ENCODE peak calls at places on chromosomes 16 and 17, in seven cellular contexts. M is activated CD4-positive, alpha-beta T cell treated with anti-CD3 and anti-CD28 coated beads, Interleukin-2, amount 50 U/mL, for 1 hour; J is hypothalamus; R is head of caudate nucleus; C is stromal cell of bone marrow; A is AG08395; X is SK-MEL-5. K is an unnamed sample.

GRCh38 chr17:62680541-62681052 is 53.1 kb downstream of the MRC2 start:
- DNase-seq in M (no peak), J (no peak), R (peak; percentile 34), C (no peak), A (no peak), X (no peak), K (no peak)

GRCh38 chr16:23387666-23388065 is 65.3 kb downstream of the COG7 start:
- DNase-seq in M (no peak), J (no peak), R (no peak), C (no peak), A (no peak), X (no peak), K (no peak)

GRCh38 chr17:38702166-38702899 is 2.7 kb upstream of the MLLT6 start:
- DNase-seq in M (peak; percentile 75), J (peak; percentile 54), R (peak; percentile 84), C (peak; percentile 79), A (peak; percentile 87), X (peak; percentile 80), K (peak; percentile 55)

GRCh38 chr16:68744744-68745280 is 7.7 kb downstream of the CDH1 start:
- DNase-seq in M (no peak), J (no peak), R (no peak), C (peak; percentile 11), A (no peak), X (no peak), K (no peak)

GRCh38 chr16:88969361-88969831 is 7.6 kb downstream of the CBFA2T3 start:
- DNase-seq in M (no peak), J (no peak), R (no peak), C (no peak), A (no peak), X (no peak), K (no peak)

GRCh38 chr17:7515912-7516610 is 31.9 kb downstream of the POLR2A start:
- DNase-seq in M (no peak), J (no peak), R (no peak), C (no peak), A (no peak), X (no peak), K (no peak)

GRCh38 chr17:36743130-36743529 is 141.7 kb downstream of the MRM1 start:
- DNase-seq in M (no peak), J (no peak), R (no peak), C (no peak), A (no peak), X (no peak), K (no peak)

GRCh38 chr17:9817086-9817485 is 4.8 kb downstream of the GSG1L2 start:
- DNase-seq in M (no peak), J (no peak), R (peak; percentile 22), C (no peak), A (peak; percentile 38), X (peak; percentile 87), K (no peak)

GRCh38 chr17:7803981-7804380 is 30.0 kb upstream of the KDM6B start:
- DNase-seq in M (no peak), J (no peak), R (no peak), C (peak; percentile 2), A (no peak), X (no peak), K (no peak)

GRCh38 chr17:50039058-50039457 is 16.9 kb upstream of the ITGA3 start:
- DNase-seq in M (no peak), J (no peak), R (no peak), C (no peak), A (no peak), X (no peak), K (no peak)

GRCh38 chr17:48215583-48216139 is 108.1 kb downstream of the SNX11 start:
- DNase-seq in M (no peak), J (no peak), R (no peak), C (peak; percentile 33), A (peak; percentile 77), X (peak; percentile 82), K (no peak)

GRCh38 chr16:5361322-5361721 is 263.7 kb upstream of the EEF2KMT start:
- DNase-seq in M (no peak), J (no peak), R (no peak), C (no peak), A (no peak), X (no peak), K (no peak)

GRCh38 chr17:58189436-58190146 is 2.9 kb upstream of the EPX start:
- DNase-seq in M (no peak), J (no peak), R (no peak), C (peak; percentile 87), A (peak; percentile 95), X (no peak), K (peak; percentile 14)

GRCh38 chr17:45397796-45398195 is 34.9 kb downstream of the ARHGAP27 start:
- DNase-seq in M (no peak), J (no peak), R (no peak), C (no peak), A (no peak), X (no peak), K (no peak)

GRCh38 chr16:78996806-78997205 is 603.7 kb downstream of the MAF start:
- DNase-seq in M (no peak), J (no peak), R (no peak), C (no peak), A (no peak), X (no peak), K (no peak)

GRCh38 chr17:11296994-11297393 is 56.0 kb downstream of the SHISA6 start:
- DNase-seq in M (no peak), J (no peak), R (no peak), C (no peak), A (no peak), X (peak; percentile 23), K (no peak)

GRCh38 chr16:50246299-50247122 is 19.8 kb upstream of the ADCY7 start:
- DNase-seq in M (no peak), J (no peak), R (no peak), C (no peak), A (no peak), X (no peak), K (no peak)

GRCh38 chr16:77289331-77289809 is 90.2 kb downstream of the SYCE1L start:
- DNase-seq in M (no peak), J (no peak), R (no peak), C (peak; percentile 47), A (peak; percentile 24), X (no peak), K (no peak)

GRCh38 chr17:15501282-15501681 is 33.9 kb upstream of the CDRT4 start:
- DNase-seq in M (no peak), J (no peak), R (no peak), C (no peak), A (no peak), X (no peak), K (no peak)

GRCh38 chr16:27747946-27748345 is 198.0 kb downstream of the KATNIP start:
- DNase-seq in M (no peak), J (no peak), R (no peak), C (no peak), A (no peak), X (no peak), K (no peak)

GRCh38 chr17:2067559-2067958 is 12.7 kb downstream of the HIC1 start:
- DNase-seq in M (no peak), J (no peak), R (no peak), C (no peak), A (no peak), X (no peak), K (no peak)

GRCh38 chr16:70746040-70746707 is 54.8 kb downstream of the VAC14 start:
- DNase-seq in M (no peak), J (peak; percentile 48), R (peak; percentile 65), C (peak; percentile 90), A (peak; percentile 82), X (no peak), K (peak; percentile 66)

GRCh38 chr16:87435399-87436224 is 43.5 kb downstream of the MAP1LC3B start:
- DNase-seq in M (no peak), J (no peak), R (no peak), C (peak; percentile 77), A (peak; percentile 36), X (no peak), K (no peak)

GRCh38 chr17:47713980-47714689 is 18.9 kb upstream of the TBX21 start:
- DNase-seq in M (no peak), J (no peak), R (no peak), C (no peak), A (no peak), X (no peak), K (no peak)

GRCh38 chr16:3094289-3095027 is 4.6 kb downstream of the ZSCAN10 start:
- DNase-seq in M (peak; percentile 49), J (no peak), R (no peak), C (no peak), A (peak; percentile 41), X (peak; percentile 81), K (no peak)

GRCh38 chr16:58492735-58493134 is 7.2 kb upstream of the NDRG4 start:
- DNase-seq in M (no peak), J (no peak), R (no peak), C (no peak), A (no peak), X (no peak), K (no peak)

GRCh38 chr17:49438885-49439284 is 24.2 kb upstream of the PHB1 start:
- DNase-seq in M (no peak), J (no peak), R (peak; percentile 23), C (no peak), A (no peak), X (no peak), K (no peak)

GRCh38 chr16:81864646-81865382 is 85.7 kb downstream of the PLCG2 start:
- DNase-seq in M (no peak), J (no peak), R (no peak), C (no peak), A (no peak), X (no peak), K (no peak)

GRCh38 chr17:60496051-60496450 is 30.0 kb downstream of the APPBP2 start:
- DNase-seq in M (no peak), J (no peak), R (no peak), C (peak; percentile 9), A (no peak), X (no peak), K (no peak)

GRCh38 chr17:42436401-42436800 is 13.3 kb upstream of the CAVIN1 start:
- DNase-seq in M (no peak), J (no peak), R (no peak), C (peak; percentile 100), A (peak; percentile 93), X (peak; percentile 85), K (peak; percentile 93)

GRCh38 chr16:10180771-10181163 is 1.5 kb downstream of the GRIN2A start:
- DNase-seq in M (no peak), J (no peak), R (peak; percentile 73), C (no peak), A (no peak), X (peak; percentile 16), K (no peak)

K was measured in AG09319.